ENCODE peak calls at places on chromosomes 6 and 20, in eight cellular contexts. One of them, this sample, is unnamed.

GRCh38 chr6:92723390-92723931 is 695.9 kb downstream of the EPHA7 start:
- DNase-seq in lower leg skin: no peak
- DNase-seq in IMR-90: no peak
- DNase-seq in kidney: peak
- DNase-seq in prostate gland: no peak
- DNase-seq in OCI-LY7: no peak
- DNase-seq in cardiac fibroblast: no peak
- DNase-seq in A549: no peak
- DNase-seq in this sample: no peak

GRCh38 chr6:43074847-43075741 is 1.0 kb upstream of the PTK7 start:
- DNase-seq in lower leg skin: no peak
- DNase-seq in IMR-90: peak
- DNase-seq in kidney: peak
- DNase-seq in prostate gland: no peak
- DNase-seq in OCI-LY7: no peak
- DNase-seq in cardiac fibroblast: peak
- DNase-seq in A549: no peak
- DNase-seq in this sample: no peak

GRCh38 chr6:35017461-35018183 is 123.5 kb downstream of the TCP11 start:
- DNase-seq in lower leg skin: no peak
- DNase-seq in IMR-90: no peak
- DNase-seq in kidney: peak
- DNase-seq in prostate gland: no peak
- DNase-seq in OCI-LY7: no peak
- DNase-seq in cardiac fibroblast: peak
- DNase-seq in A549: no peak
- DNase-seq in this sample: no peak

GRCh38 chr6:144460224-144461095 is 175.3 kb downstream of the UTRN start:
- DNase-seq in lower leg skin: no peak
- DNase-seq in IMR-90: no peak
- DNase-seq in kidney: no peak
- DNase-seq in prostate gland: no peak
- DNase-seq in OCI-LY7: peak
- DNase-seq in cardiac fibroblast: no peak
- DNase-seq in A549: no peak
- DNase-seq in this sample: no peak

GRCh38 chr6:143443096-143443495 is 7.4 kb downstream of the ADAT2 start:
- DNase-seq in lower leg skin: no peak
- DNase-seq in IMR-90: no peak
- DNase-seq in kidney: no peak
- DNase-seq in prostate gland: no peak
- DNase-seq in OCI-LY7: no peak
- DNase-seq in cardiac fibroblast: no peak
- DNase-seq in A549: no peak
- DNase-seq in this sample: no peak

GRCh38 chr6:157497579-157497978 is 116.6 kb downstream of the ZDHHC14 start:
- DNase-seq in lower leg skin: no peak
- DNase-seq in IMR-90: no peak
- DNase-seq in kidney: no peak
- DNase-seq in prostate gland: no peak
- DNase-seq in OCI-LY7: no peak
- DNase-seq in cardiac fibroblast: no peak
- DNase-seq in A549: no peak
- DNase-seq in this sample: no peak

GRCh38 chr6:20424679-20425078 is 23.0 kb downstream of the E2F3 start:
- DNase-seq in lower leg skin: no peak
- DNase-seq in IMR-90: no peak
- DNase-seq in kidney: no peak
- DNase-seq in prostate gland: no peak
- DNase-seq in OCI-LY7: no peak
- DNase-seq in cardiac fibroblast: peak
- DNase-seq in A549: no peak
- DNase-seq in this sample: no peak

GRCh38 chr20:38125157-38126056 is 39.7 kb downstream of the TGM2 start:
- DNase-seq in lower leg skin: peak
- DNase-seq in IMR-90: peak
- DNase-seq in kidney: peak
- DNase-seq in prostate gland: peak
- DNase-seq in OCI-LY7: no peak
- DNase-seq in cardiac fibroblast: peak
- DNase-seq in A549: peak
- DNase-seq in this sample: no peak

GRCh38 chr6:88804701-88805100 is 158.7 kb downstream of the RNGTT start:
- DNase-seq in lower leg skin: no peak
- DNase-seq in IMR-90: peak
- DNase-seq in kidney: no peak
- DNase-seq in prostate gland: no peak
- DNase-seq in OCI-LY7: no peak
- DNase-seq in cardiac fibroblast: no peak
- DNase-seq in A549: no peak
- DNase-seq in this sample: no peak

GRCh38 chr6:13383280-13384163 is 55.2 kb upstream of the TBC1D7 start:
- DNase-seq in lower leg skin: no peak
- DNase-seq in IMR-90: peak
- DNase-seq in kidney: no peak
- DNase-seq in prostate gland: peak
- DNase-seq in OCI-LY7: no peak
- DNase-seq in cardiac fibroblast: peak
- DNase-seq in A549: peak
- DNase-seq in this sample: no peak

GRCh38 chr6:39266782-39267355 is 37.6 kb upstream of the KCNK5 start:
- DNase-seq in lower leg skin: no peak
- DNase-seq in IMR-90: no peak
- DNase-seq in kidney: no peak
- DNase-seq in prostate gland: no peak
- DNase-seq in OCI-LY7: no peak
- DNase-seq in cardiac fibroblast: no peak
- DNase-seq in A549: no peak
- DNase-seq in this sample: no peak

GRCh38 chr6:11938285-11938890 is 73.7 kb upstream of the HIVEP1 start:
- DNase-seq in lower leg skin: no peak
- DNase-seq in IMR-90: no peak
- DNase-seq in kidney: no peak
- DNase-seq in prostate gland: peak
- DNase-seq in OCI-LY7: no peak
- DNase-seq in cardiac fibroblast: no peak
- DNase-seq in A549: no peak
- DNase-seq in this sample: no peak

GRCh38 chr6:170149681-170150589 is 140.9 kb downstream of the DLL1 start:
- DNase-seq in lower leg skin: no peak
- DNase-seq in IMR-90: no peak
- DNase-seq in kidney: peak
- DNase-seq in prostate gland: no peak
- DNase-seq in OCI-LY7: no peak
- DNase-seq in cardiac fibroblast: no peak
- DNase-seq in A549: no peak
- DNase-seq in this sample: no peak

GRCh38 chr20:2042400-2042799 is 48.5 kb upstream of the PDYN start:
- DNase-seq in lower leg skin: no peak
- DNase-seq in IMR-90: peak
- DNase-seq in kidney: no peak
- DNase-seq in prostate gland: no peak
- DNase-seq in OCI-LY7: no peak
- DNase-seq in cardiac fibroblast: peak
- DNase-seq in A549: no peak
- DNase-seq in this sample: peak

GRCh38 chr20:57346477-57346876 is 4.6 kb upstream of the RAE1 start:
- DNase-seq in lower leg skin: peak
- DNase-seq in IMR-90: peak
- DNase-seq in kidney: peak
- DNase-seq in prostate gland: peak
- DNase-seq in OCI-LY7: peak
- DNase-seq in cardiac fibroblast: peak
- DNase-seq in A549: peak
- DNase-seq in this sample: no peak

GRCh38 chr20:61678437-61678836 is 387.2 kb downstream of the TAF4 start:
- DNase-seq in lower leg skin: no peak
- DNase-seq in IMR-90: no peak
- DNase-seq in kidney: peak
- DNase-seq in prostate gland: no peak
- DNase-seq in OCI-LY7: no peak
- DNase-seq in cardiac fibroblast: no peak
- DNase-seq in A549: no peak
- DNase-seq in this sample: no peak

GRCh38 chr20:1761116-1761515 is 103.5 kb upstream of the SIRPG start:
- DNase-seq in lower leg skin: no peak
- DNase-seq in IMR-90: peak
- DNase-seq in kidney: no peak
- DNase-seq in prostate gland: no peak
- DNase-seq in OCI-LY7: no peak
- DNase-seq in cardiac fibroblast: peak
- DNase-seq in A549: peak
- DNase-seq in this sample: peak

GRCh38 chr20:62927128-62927705 is 912 bp upstream of the DIDO1 start:
- DNase-seq in lower leg skin: no peak
- DNase-seq in IMR-90: no peak
- DNase-seq in kidney: no peak
- DNase-seq in prostate gland: no peak
- DNase-seq in OCI-LY7: no peak
- DNase-seq in cardiac fibroblast: no peak
- DNase-seq in A549: no peak
- DNase-seq in this sample: no peak

GRCh38 chr20:62069741-62070216 is 4.1 kb upstream of the TAF4 start:
- DNase-seq in lower leg skin: no peak
- DNase-seq in IMR-90: peak
- DNase-seq in kidney: no peak
- DNase-seq in prostate gland: no peak
- DNase-seq in OCI-LY7: no peak
- DNase-seq in cardiac fibroblast: peak
- DNase-seq in A549: no peak
- DNase-seq in this sample: no peak

DNA sequence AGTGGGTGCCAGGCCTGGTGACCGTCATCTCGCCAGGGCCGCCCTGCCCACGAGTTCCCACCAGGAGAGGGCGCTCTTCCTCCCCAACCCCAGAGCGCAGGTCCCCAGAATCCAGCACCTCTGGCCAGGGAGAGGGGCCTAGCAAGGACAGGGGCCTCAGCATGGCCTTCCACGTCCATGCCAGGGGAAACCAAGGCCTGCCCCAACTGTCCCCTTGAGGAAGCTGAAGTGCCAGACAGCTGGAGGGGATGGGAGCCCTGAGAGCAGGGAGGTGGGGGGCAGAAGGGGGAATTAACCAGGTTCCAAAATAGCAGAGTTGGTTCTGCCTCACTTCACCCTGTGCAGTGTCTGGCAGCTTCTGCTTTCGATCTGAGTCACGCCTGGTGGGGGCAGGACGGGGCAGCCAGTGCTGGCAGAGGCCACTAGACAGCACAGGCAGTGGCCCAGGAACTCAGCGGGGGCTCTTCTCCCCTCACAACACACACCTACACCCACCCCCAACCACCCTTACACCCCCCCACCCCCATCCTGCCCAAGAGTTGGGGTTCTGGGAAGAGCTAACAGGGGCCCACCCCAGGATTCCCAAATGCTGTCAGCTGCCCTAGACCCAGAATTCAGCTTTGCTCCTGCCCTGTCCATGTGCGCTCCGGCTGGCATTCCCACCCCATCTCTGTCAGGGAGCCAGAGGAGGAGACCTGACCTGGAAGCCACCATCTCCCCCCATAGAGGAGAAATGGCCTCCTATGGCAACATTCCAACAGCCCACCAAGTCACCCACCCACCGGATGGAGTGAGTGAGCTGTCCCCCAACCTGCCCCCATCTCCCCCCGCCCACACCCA is 29.2 kb downstream of the TFEB start:
- DNase-seq in lower leg skin: peak
- DNase-seq in IMR-90: peak
- DNase-seq in kidney: peak
- DNase-seq in prostate gland: peak
- DNase-seq in OCI-LY7: peak
- DNase-seq in cardiac fibroblast: peak
- DNase-seq in A549: peak
- DNase-seq in this sample: no peak
- H3K4me3 ChIP-seq in lower leg skin: no peak
- H3K4me3 ChIP-seq in IMR-90: no peak
- H3K4me3 ChIP-seq in kidney: no peak
- H3K4me3 ChIP-seq in prostate gland: no peak
- H3K4me3 ChIP-seq in OCI-LY7: peak
- H3K4me3 ChIP-seq in cardiac fibroblast: no peak
- H3K4me3 ChIP-seq in A549: no peak
- H3K4me3 ChIP-seq in this sample: no peak

DNA sequence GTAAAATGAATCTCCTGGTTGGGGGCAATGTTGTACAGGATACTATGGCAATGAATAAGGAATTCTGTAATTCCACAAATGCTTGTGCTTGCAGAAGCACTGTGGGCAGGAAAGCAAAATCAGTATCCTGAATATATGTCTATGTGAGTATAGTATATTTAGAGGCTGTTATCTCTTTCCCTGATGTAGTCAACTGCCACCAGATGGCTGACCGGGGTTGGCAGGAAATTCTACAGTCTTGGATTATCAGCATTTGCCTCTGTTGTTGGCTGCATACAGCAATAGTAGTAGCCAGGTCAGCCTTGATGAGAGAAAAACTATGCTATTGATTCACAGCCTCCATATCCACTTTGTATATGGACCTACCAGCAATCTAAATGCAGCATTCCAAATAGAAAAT is 425.1 kb upstream of the JAG1 start:
- DNase-seq in lower leg skin: no peak
- DNase-seq in IMR-90: no peak
- DNase-seq in kidney: no peak
- DNase-seq in prostate gland: no peak
- DNase-seq in OCI-LY7: no peak
- DNase-seq in cardiac fibroblast: no peak
- DNase-seq in A549: no peak
- DNase-seq in this sample: no peak
- TF ChIP-seq CTCF in lower leg skin: no peak
- TF ChIP-seq CTCF in IMR-90: peak
- TF ChIP-seq CTCF in kidney: no peak
- TF ChIP-seq CTCF in prostate gland: no peak
- TF ChIP-seq CTCF in OCI-LY7: no peak
- TF ChIP-seq CTCF in cardiac fibroblast: no peak
- TF ChIP-seq CTCF in A549: no peak
- TF ChIP-seq CTCF in this sample: peak

GRCh38 chr6:134902907-134903306 is 47.0 kb downstream of the ALDH8A1 start:
- DNase-seq in lower leg skin: peak
- DNase-seq in IMR-90: no peak
- DNase-seq in kidney: no peak
- DNase-seq in prostate gland: no peak
- DNase-seq in OCI-LY7: no peak
- DNase-seq in cardiac fibroblast: no peak
- DNase-seq in A549: no peak
- DNase-seq in this sample: no peak
- H3K4me3 ChIP-seq in lower leg skin: no peak
- H3K4me3 ChIP-seq in IMR-90: no peak
- H3K4me3 ChIP-seq in kidney: no peak
- H3K4me3 ChIP-seq in prostate gland: no peak
- H3K4me3 ChIP-seq in OCI-LY7: no peak
- H3K4me3 ChIP-seq in cardiac fibroblast: no peak
- H3K4me3 ChIP-seq in A549: no peak
- H3K4me3 ChIP-seq in this sample: no peak

GRCh38 chr6:70184723-70185122 is 118.2 kb downstream of the COL9A1 start:
- DNase-seq in lower leg skin: no peak
- DNase-seq in IMR-90: no peak
- DNase-seq in kidney: no peak
- DNase-seq in prostate gland: no peak
- DNase-seq in OCI-LY7: no peak
- DNase-seq in cardiac fibroblast: no peak
- DNase-seq in A549: no peak
- DNase-seq in this sample: no peak
- TF ChIP-seq CTCF in lower leg skin: no peak
- TF ChIP-seq CTCF in IMR-90: no peak
- TF ChIP-seq CTCF in kidney: no peak
- TF ChIP-seq CTCF in prostate gland: no peak
- TF ChIP-seq CTCF in OCI-LY7: no peak
- TF ChIP-seq CTCF in cardiac fibroblast: no peak
- TF ChIP-seq CTCF in A549: no peak
- TF ChIP-seq CTCF in this sample: no peak

This sample was measured in retinal pigment epithelial cell.